ENCODE peak calls at places on chromosomes 5 and 9, in four cellular contexts. A is tibial nerve, F is upper lobe of left lung, P is sigmoid colon. M is an unnamed sample. For H3K4me1, the result is how much of the 10 kb centered on the place peaks cover.

GRCh38 chr9:104025109-104025508 is 69.0 kb upstream of the SMC2 start:
- DNase-seq in A (no peak), F (no peak), P (no peak), M (no peak)

GRCh38 chr5:6222121-6222520 is 156.2 kb downstream of the MED10 start:
- DNase-seq in A (no peak), F (no peak), P (no peak), M (no peak)

GRCh38 chr9:129697111-129697955 is 31.9 kb downstream of the PRRX2 start:
- DNase-seq in A (peak), F (no peak), P (peak), M (peak)

GRCh38 chr9:16119261-16119660 is 566.4 kb downstream of the CCDC171 start:
- DNase-seq in A (no peak), F (no peak), P (no peak), M (no peak)

GRCh38 chr9:20640331-20641187 is 18.3 kb upstream of the MLLT3 start:
- DNase-seq in A (peak), F (no peak), P (peak), M (peak)

GRCh38 chr9:137222190-137223077 is at the start of gene RNF208:
- DNase-seq in A (no peak), F (no peak), P (no peak), M (no peak)

GRCh38 chr5:138459311-138459710 is 6.0 kb upstream of the EGR1 start:
- DNase-seq in A (peak), F (peak), P (no peak), M (peak)

GRCh38 chr5:172909931-172910502 is 49.2 kb upstream of the RPL26L1 start:
- DNase-seq in A (no peak), F (no peak), P (peak), M (no peak)

GRCh38 chr5:140497897-140498296 is 49.6 kb upstream of the EIF4EBP3 start:
- DNase-seq in A (no peak), F (no peak), P (no peak), M (no peak)

GRCh38 chr5:112862085-112862484 is 998 bp downstream of the SRP19 start:
- DNase-seq in A (no peak), F (no peak), P (no peak), M (no peak)

GRCh38 chr5:151298063-151298462 is 5.5 kb downstream of the SLC36A3 start:
- DNase-seq in A (peak), F (peak), P (no peak), M (no peak)

GRCh38 chr9:136991993-136992818 is at the start of gene PAXX:
- DNase-seq in A (peak), F (peak), P (peak), M (peak)

GRCh38 chr9:133676450-133676849 is 40.3 kb downstream of the DBH start:
- DNase-seq in A (no peak), F (no peak), P (no peak), M (no peak)

GRCh38 chr5:171418982-171419662 is at the start of gene FGF18:
- DNase-seq in A (peak), F (no peak), P (no peak), M (peak)

GRCh38 chr5:154288145-154288544 is 97.6 kb downstream of the GALNT10 start:
- DNase-seq in A (peak), F (no peak), P (peak), M (no peak)

GRCh38 chr5:22108545-22108944 is 744.6 kb downstream of the CDH12 start:
- DNase-seq in A (no peak), F (no peak), P (no peak), M (no peak)

GRCh38 chr5:130216306-130216705 is 312.0 kb downstream of the CHSY3 start:
- DNase-seq in A (no peak), F (no peak), P (no peak), M (no peak)

GRCh38 chr9:133518706-133519105 is 6.1 kb downstream of the MYMK start:
- DNase-seq in A (no peak), F (no peak), P (no peak), M (no peak)

GRCh38 chr9:79477241-79477830 is 94.4 kb upstream of the TLE4 start:
- DNase-seq in A (no peak), F (no peak), P (no peak), M (no peak)

GRCh38 chr5:76367623-76368366 is 35.3 kb upstream of the IQGAP2 start:
- DNase-seq in A (no peak), F (no peak), P (no peak), M (no peak)

GRCh38 chr5:139845846-139846681 is 50.5 kb downstream of the PSD2 start:
- DNase-seq in A (no peak), F (no peak), P (no peak), M (no peak)

DNA sequence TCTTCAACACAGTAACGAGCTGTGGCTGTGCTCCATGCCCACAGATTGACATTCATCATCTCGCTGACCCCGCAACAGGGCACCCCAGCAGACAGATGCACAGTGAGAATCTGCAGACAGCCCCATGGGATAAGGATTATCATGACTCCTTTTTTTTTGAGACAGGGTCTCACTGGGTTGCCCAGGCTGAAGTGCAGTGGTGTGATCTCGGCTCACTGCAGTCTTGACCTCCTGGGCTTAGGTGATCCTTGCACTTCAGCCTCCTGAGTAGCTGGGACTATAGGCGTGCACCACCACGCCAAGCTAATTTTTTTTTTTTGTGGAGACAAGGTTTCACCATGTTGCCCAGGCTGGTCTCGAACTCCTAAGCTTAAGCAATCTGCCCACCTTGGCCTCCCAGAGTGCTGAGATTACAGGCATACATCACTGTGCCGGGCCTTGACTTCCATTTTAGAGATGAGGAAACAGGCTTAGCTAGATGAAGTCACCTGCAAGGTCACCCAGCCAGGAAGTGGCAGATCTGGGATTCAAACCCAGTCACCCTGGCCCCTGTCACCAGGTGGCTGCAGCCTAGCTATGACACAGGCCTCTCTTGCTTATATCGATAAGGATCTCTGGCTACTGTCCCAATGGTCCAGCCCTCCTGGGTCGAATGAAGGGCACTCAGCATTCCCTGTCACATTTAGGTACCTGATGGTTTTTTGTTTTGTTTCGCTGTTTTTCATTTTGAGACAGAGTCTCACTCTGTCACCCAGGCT is 5.1 kb downstream of the AIF1L start:
- DNase-seq in A (no peak), F (no peak), P (no peak), M (no peak)
- H3K4me1 ChIP-seq in A (under half), F (under half), P (under half), M (under half)

GRCh38 chr9:88388203-88388885 is at the start of gene SPIN1:
- DNase-seq in A (peak), F (peak), P (peak), M (peak)

GRCh38 chr9:88387035-88387732 is 1.1 kb upstream of the SPIN1 start:
- DNase-seq in A (peak), F (peak), P (peak), M (peak)

GRCh38 chr9:88387733-88388202 is 476 bp upstream of the SPIN1 start:
- DNase-seq in A (no peak), F (peak), P (peak), M (peak)

GRCh38 chr9:88390371-88390990 is 2.2 kb downstream of the SPIN1 start:
- DNase-seq in A (no peak), F (no peak), P (no peak), M (no peak)

GRCh38 chr9:88388886-88389617 is 808 bp downstream of the SPIN1 start:
- DNase-seq in A (peak), F (peak), P (peak), M (peak)
- TF ChIP-seq EP300 in A (peak), F (no peak), P (no peak), M (no peak)

DNA sequence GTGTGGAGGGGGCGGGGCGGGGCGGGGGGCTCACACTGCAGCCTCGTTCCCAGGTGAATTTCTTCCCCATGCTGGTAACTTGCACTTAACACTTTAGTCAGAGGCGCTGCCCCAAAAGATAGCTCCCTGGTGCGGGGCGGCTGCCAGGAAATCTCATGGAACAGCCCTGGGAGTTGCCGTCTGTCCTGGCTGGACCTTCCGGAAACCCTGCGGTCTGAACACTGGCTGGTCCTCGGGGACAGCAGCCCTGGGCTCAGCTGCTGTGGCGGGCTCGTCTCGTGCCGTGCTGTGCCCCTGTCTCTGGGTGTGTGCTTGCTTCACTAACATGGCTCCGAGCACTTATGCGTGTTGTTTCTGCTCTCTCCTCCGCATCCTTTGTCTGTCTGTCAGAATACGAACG is 25.8 kb downstream of the PTGES2 start:
- DNase-seq in A (no peak), F (no peak), P (no peak), M (no peak)
- H3K4me1 ChIP-seq in A (under half), F (half or more), P (under half), M (half or more)

DNA sequence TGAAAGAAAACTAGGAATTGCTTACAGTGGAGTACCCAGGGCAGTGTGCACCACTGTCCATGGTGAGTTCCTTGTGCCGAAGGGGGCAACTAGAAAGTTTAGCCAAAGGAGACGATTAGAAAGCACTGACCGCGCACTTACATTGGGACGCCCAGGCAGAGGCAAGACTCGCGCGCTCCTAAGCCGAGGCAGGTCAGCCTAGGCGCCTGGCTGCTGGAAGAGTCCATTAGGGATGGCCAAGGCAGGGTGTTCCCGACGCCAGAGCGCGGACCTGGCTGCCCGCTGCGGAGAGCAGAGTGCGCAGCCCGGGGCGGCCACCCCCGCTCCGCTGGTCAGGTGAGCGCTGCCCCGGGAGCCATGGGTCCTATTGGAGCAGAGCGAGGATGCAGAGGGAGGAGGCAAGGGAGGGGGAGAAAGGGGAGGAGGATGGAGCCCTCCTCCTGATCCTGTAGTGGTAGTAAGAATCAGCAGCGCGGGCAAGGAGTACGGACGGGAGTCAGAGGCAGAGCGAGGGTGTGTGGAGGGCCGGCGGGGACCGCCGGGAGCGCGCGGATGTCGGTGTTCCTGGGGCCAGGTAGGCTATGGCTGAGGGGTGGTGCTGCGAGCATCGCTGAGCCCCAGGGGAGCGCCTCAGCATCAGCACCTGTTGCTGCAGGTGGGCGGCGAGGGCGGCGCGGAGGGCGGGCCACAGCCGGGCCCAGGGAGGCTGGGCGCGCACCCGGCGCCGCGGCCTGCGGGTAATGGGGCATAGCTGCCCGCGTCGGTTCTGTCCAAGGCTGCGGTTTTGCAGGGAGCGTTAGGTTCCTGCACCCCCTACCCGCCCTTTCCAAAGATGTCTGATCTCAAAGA is at the start of gene ADGRV1:
- DNase-seq in A (peak), F (peak), P (no peak), M (peak)
- TF ChIP-seq EP300 in A (no peak), F (no peak), P (no peak), M (no peak)

GRCh38 chr9:107861075-107861474 is 371.5 kb upstream of the KLF4 start:
- DNase-seq in A (no peak), F (no peak), P (no peak), M (no peak)

GRCh38 chr9:107858260-107858659 is 368.7 kb upstream of the KLF4 start:
- DNase-seq in A (no peak), F (no peak), P (no peak), M (no peak)

GRCh38 chr9:107866912-107867311 is 377.3 kb upstream of the KLF4 start:
- DNase-seq in A (peak), F (peak), P (no peak), M (no peak)

GRCh38 chr9:107863406-107863805 is 373.8 kb upstream of the KLF4 start:
- DNase-seq in A (no peak), F (no peak), P (no peak), M (no peak)

GRCh38 chr9:107862329-107862728 is 372.8 kb upstream of the KLF4 start:
- DNase-seq in A (no peak), F (peak), P (no peak), M (no peak)
- H3K4me1 ChIP-seq in A (under half), F (under half), P (under half), M (under half)

GRCh38 chr9:18520395-18520794 is 46.4 kb downstream of the ADAMTSL1 start:
- DNase-seq in A (peak), F (no peak), P (peak), M (no peak)
- TF ChIP-seq EP300 in A (no peak), F (no peak), P (no peak), M (no peak)

GRCh38 chr5:56094579-56095361 is 100.0 kb upstream of the IL6ST start:
- DNase-seq in A (no peak), F (no peak), P (no peak), M (no peak)
- H3K4me1 ChIP-seq in A (under half), F (under half), P (under half), M (under half)

GRCh38 chr9:95107976-95108375 is 209.5 kb downstream of the FANCC start:
- DNase-seq in A (no peak), F (no peak), P (peak), M (no peak)

GRCh38 chr9:95104966-95105365 is 212.5 kb downstream of the FANCC start:
- DNase-seq in A (no peak), F (no peak), P (peak), M (no peak)

GRCh38 chr9:95108777-95109176 is 208.7 kb downstream of the FANCC start:
- DNase-seq in A (no peak), F (no peak), P (no peak), M (no peak)

GRCh38 chr9:95105519-95106287 is 211.8 kb downstream of the FANCC start:
- DNase-seq in A (no peak), F (no peak), P (peak), M (no peak)

DNA sequence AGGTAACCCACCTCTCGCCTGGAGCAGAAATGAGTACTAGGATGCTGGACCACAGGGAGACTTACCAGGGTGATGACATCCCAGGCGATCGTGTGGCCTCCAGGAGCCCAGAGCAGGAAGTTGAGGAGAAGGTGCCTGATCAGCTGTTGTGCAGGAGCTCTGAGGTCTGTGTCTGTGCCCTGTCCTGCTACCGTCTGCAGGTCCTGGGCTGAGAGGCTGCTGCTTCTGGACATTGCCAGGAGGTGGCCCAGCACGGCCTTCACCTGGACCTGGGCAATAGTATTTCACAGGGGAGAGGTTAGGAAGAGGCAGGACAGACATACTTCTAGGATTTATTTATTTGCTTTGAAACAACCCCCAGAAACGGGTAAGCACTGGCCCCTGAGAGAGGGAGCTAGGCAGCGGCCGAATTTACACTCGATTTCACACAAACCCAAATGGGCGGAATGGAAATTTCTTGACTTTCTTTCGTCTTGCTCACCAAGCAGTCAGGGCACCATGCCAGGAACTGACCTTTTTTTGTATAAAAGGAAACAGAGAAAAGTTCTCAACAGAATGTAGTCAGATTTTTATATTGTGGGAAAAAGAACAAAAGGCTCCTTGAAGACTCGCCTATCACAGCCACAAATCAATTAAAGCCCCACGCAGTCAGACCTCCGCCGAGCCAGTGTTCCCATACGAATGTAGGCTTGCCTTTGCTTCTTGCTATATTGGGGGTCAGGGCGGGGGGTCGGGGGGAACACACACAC is 210.3 kb downstream of the FANCC start:
- DNase-seq in A (peak), F (no peak), P (peak), M (no peak)
- TF ChIP-seq EP300 in A (peak), F (no peak), P (no peak), M (no peak)

DNA sequence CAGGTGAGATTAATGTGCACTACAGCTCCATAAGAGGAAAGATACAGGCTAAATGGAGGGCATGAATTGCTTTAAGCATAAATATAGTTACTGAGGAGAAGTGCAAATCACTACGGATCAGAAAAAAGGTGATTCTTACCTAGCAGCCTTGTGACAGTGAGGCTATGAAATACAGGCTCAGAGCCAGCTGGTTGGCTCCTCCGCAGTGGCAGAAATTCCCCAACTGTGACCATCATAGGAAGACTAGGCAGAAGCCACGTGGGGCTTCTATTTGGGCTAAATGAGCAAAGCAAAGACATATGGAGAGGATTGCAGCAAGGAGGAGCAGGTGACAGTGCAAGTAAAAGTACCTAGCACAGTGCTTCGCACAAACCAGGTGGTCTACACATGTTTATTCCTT is 40.5 kb downstream of the CDO1 start:
- DNase-seq in A (no peak), F (no peak), P (no peak), M (no peak)
- H3K4me1 ChIP-seq in A (under half), F (under half), P (under half), M (under half)

M was measured in transverse colon.